ENCODE peak calls at places on chromosomes 3 and 15, in six cellular contexts. R is OCI-LY7; G is heart right ventricle; Y is CD8-positive, alpha-beta T cell; V is cardiac muscle cell; M is stomach. D is an unnamed sample.

GRCh38 chr3:49412632-49413337 is 562 bp downstream of the TCTA start:
- DNase-seq in Y (no peak), G (no peak), R (peak), V (no peak), M (no peak), D (no peak)

GRCh38 chr3:82618594-82618993 is 857.1 kb upstream of the GBE1 start:
- DNase-seq in M (no peak), R (no peak), V (no peak), Y (no peak), G (no peak), D (no peak)

GRCh38 chr15:65085207-65085753 is 8.7 kb downstream of the KBTBD13 start:
- DNase-seq in G (no peak), R (no peak), V (no peak), Y (no peak), M (no peak), D (no peak)

GRCh38 chr3:81048058-81048665 is 713.3 kb downstream of the GBE1 start:
- DNase-seq in M (no peak), Y (no peak), G (no peak), V (no peak), R (no peak), D (no peak)

GRCh38 chr3:8313591-8314298 is 187.9 kb upstream of the LMCD1 start:
- DNase-seq in G (no peak), R (no peak), V (no peak), Y (no peak), M (peak), D (no peak)

GRCh38 chr15:66440501-66440900 is 53.8 kb downstream of the MAP2K1 start:
- DNase-seq in V (no peak), R (no peak), G (no peak), Y (no peak), M (no peak), D (no peak)

GRCh38 chr3:160136421-160136820 is 88.8 kb upstream of the C3orf80 start:
- DNase-seq in R (no peak), M (no peak), Y (no peak), V (no peak), G (no peak), D (no peak)

GRCh38 chr3:42853739-42854302 is 21.9 kb downstream of the CYP8B1 start:
- DNase-seq in G (no peak), M (no peak), R (no peak), V (no peak), Y (no peak), D (peak)

GRCh38 chr3:53519047-53519717 is 24.8 kb downstream of the CACNA1D start:
- DNase-seq in Y (no peak), G (no peak), V (no peak), M (no peak), R (no peak), D (no peak)

GRCh38 chr15:74957301-74958035 is 896 bp upstream of the RPP25 start:
- DNase-seq in Y (no peak), V (peak), M (no peak), R (no peak), G (no peak), D (peak)

GRCh38 chr3:111691293-111691909 is 96.3 kb upstream of the ZBED2 start:
- DNase-seq in G (no peak), R (peak), Y (no peak), V (peak), M (no peak), D (no peak)

GRCh38 chr3:126474498-126475410 is 937 bp downstream of the ZXDC start:
- DNase-seq in R (peak), G (peak), M (peak), V (peak), Y (peak), D (peak)

GRCh38 chr15:72796515-72797337 is 13.2 kb upstream of the ADPGK start:
- DNase-seq in R (peak), M (peak), Y (peak), V (peak), G (peak), D (no peak)

GRCh38 chr3:105465251-105465853 is 98.6 kb downstream of the ALCAM start:
- DNase-seq in R (no peak), Y (no peak), V (no peak), M (no peak), G (no peak), D (no peak)

GRCh38 chr3:173635826-173636225 is 238.3 kb downstream of the NLGN1 start:
- DNase-seq in M (no peak), R (no peak), Y (no peak), G (no peak), V (no peak), D (no peak)
- TF ChIP-seq CTCF in M (no peak), R (no peak), Y (no peak), G (no peak), V (no peak), D (no peak)

GRCh38 chr3:55466526-55466925 is 20.6 kb downstream of the WNT5A start:
- DNase-seq in V (no peak), G (no peak), M (no peak), R (no peak), Y (no peak), D (no peak)

GRCh38 chr3:55468251-55468650 is 18.9 kb downstream of the WNT5A start:
- DNase-seq in R (no peak), Y (no peak), V (no peak), M (no peak), G (no peak), D (no peak)

GRCh38 chr3:55471084-55471483 is 16.0 kb downstream of the WNT5A start:
- DNase-seq in G (no peak), V (no peak), R (no peak), Y (no peak), M (no peak), D (no peak)

GRCh38 chr3:55469957-55470526 is 17.1 kb downstream of the WNT5A start:
- DNase-seq in R (no peak), M (no peak), V (no peak), G (no peak), Y (no peak), D (no peak)

GRCh38 chr3:55467099-55467498 is 20.0 kb downstream of the WNT5A start:
- DNase-seq in Y (no peak), V (peak), G (no peak), M (no peak), R (no peak), D (no peak)
- H3K27ac ChIP-seq in Y (no peak), V (no peak), G (no peak), M (no peak), R (no peak), D (no peak)

GRCh38 chr3:188158731-188159355 is 4.9 kb downstream of the LPP start:
- DNase-seq in V (no peak), R (no peak), G (no peak), Y (no peak), M (no peak), D (no peak)
- H3K4me3 ChIP-seq in V (no peak), R (no peak), G (peak), Y (no peak), M (no peak), D (no peak)

GRCh38 chr3:36871379-36872126 is 73.3 kb downstream of the TRANK1 start:
- DNase-seq in Y (no peak), M (no peak), V (no peak), G (no peak), R (no peak), D (no peak)
- TF ChIP-seq CTCF in Y (no peak), M (no peak), V (no peak), G (no peak), R (peak), D (no peak)

GRCh38 chr15:101201411-101202174 is 50.3 kb downstream of the CHSY1 start:
- DNase-seq in M (peak), V (peak), G (peak), R (no peak), Y (no peak), D (peak)

GRCh38 chr15:101200181-101200580 is 51.7 kb downstream of the CHSY1 start:
- DNase-seq in M (no peak), G (no peak), V (no peak), Y (no peak), R (no peak), D (no peak)

GRCh38 chr15:101203607-101204006 is 48.2 kb downstream of the CHSY1 start:
- DNase-seq in V (no peak), R (no peak), G (no peak), Y (no peak), M (no peak), D (no peak)

GRCh38 chr15:101204744-101205535 is 46.9 kb downstream of the CHSY1 start:
- DNase-seq in M (no peak), G (no peak), R (no peak), Y (no peak), V (peak), D (no peak)

DNA sequence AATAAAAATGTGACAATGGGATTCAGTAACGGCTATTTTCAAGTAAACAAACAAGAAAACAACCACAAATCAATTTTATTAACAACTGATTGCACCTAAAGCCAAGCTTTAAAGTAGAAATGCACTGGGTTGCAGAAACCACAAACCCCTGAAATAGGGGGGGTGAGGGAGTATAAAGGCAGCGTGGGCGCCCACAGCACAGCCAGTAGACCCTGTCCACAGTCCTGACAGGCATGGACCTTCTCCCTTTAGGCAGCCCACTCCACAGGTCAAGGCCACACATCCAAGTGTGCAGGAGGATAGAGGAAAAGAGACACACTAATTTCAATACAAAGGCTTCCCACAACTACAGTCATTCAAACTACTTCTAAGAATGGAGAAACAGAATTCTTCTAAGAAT is 48.8 kb downstream of the CHSY1 start:
- DNase-seq in R (no peak), Y (no peak), G (no peak), V (no peak), M (no peak), D (no peak)
- H3K27ac ChIP-seq in R (no peak), Y (no peak), G (no peak), V (peak), M (no peak), D (no peak)

GRCh38 chr15:62453979-62454378 is 288.9 kb upstream of the C2CD4B start:
- DNase-seq in G (no peak), Y (no peak), R (no peak), M (no peak), V (peak), D (no peak)

GRCh38 chr15:62454567-62455172 is 289.6 kb upstream of the C2CD4B start:
- DNase-seq in G (no peak), V (no peak), M (no peak), Y (no peak), R (no peak), D (no peak)

GRCh38 chr15:62452656-62453055 is 287.6 kb upstream of the C2CD4B start:
- DNase-seq in V (no peak), R (no peak), G (no peak), Y (no peak), M (no peak), D (no peak)

GRCh38 chr15:62452016-62452415 is 286.9 kb upstream of the C2CD4B start:
- DNase-seq in R (no peak), Y (no peak), G (no peak), M (no peak), V (no peak), D (no peak)

GRCh38 chr15:62453356-62453755 is 288.3 kb upstream of the C2CD4B start:
- DNase-seq in R (no peak), G (no peak), M (no peak), V (no peak), Y (no peak), D (no peak)
- H3K4me3 ChIP-seq in R (no peak), G (no peak), M (no peak), V (no peak), Y (no peak), D (no peak)

GRCh38 chr15:59396660-59397059 is 24.0 kb upstream of the MYO1E start:
- DNase-seq in Y (no peak), M (no peak), R (no peak), V (no peak), G (no peak), D (no peak)
- TF ChIP-seq CTCF in Y (no peak), M (no peak), R (peak), V (peak), G (no peak), D (no peak)

DNA sequence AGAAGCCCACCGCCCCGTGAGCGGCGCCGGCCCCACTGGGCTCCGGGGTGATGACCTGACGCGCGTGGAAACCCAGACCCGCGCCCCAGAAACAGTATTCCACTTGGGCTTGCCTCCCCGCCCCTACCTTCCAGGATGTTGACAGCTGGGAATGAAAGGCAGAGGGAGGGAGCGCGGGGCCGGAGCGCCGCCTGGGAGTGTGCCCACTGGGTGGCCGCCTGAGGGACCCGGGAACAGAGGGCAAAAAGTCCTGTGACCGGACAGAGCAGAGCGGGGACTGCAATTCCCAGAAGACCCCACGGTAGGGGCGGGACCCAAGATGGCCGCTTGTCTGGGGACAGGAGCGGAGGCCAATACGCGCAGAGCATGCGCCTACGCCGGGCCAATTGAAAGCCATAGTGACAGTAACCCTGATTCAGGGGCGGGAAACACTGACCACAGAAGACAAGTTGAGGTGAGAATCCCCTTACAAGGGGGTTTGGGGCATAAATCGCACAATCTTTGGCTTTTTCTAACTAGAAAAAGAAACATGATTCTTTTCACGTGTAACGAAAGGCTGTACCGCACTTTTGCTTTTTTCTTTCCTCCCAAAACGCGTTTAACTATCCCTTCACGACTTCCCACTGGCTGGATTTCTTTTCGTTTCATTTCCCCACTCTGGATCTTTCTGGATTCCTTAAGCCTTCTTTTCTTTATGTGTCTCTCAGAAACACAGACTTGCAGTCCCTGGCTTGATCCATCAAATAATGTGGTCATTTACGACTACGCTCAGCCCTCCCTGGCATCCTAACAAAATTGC is at the start of gene FHIT:
- DNase-seq in Y (peak), G (peak), M (peak), R (peak), V (peak), D (peak)
- H3K27ac ChIP-seq in Y (peak), G (peak), M (peak), R (peak), V (peak), D (peak)

GRCh38 chr15:39785139-39785538 is 2.5 kb upstream of the FSIP1 start:
- DNase-seq in R (no peak), Y (no peak), G (no peak), M (no peak), V (no peak), D (no peak)
- H3K4me3 ChIP-seq in R (no peak), Y (no peak), G (no peak), M (no peak), V (no peak), D (no peak)

GRCh38 chr3:108004647-108005046 is 86.2 kb downstream of the CD47 start:
- DNase-seq in R (no peak), Y (no peak), V (no peak), G (no peak), M (no peak), D (no peak)
- TF ChIP-seq CTCF in R (no peak), Y (no peak), V (no peak), G (no peak), M (no peak), D (no peak)

D was measured in right atrium auricular region.